ENCODE peak calls at places on chromosomes 16 and 17, in eight cellular contexts. One of them, this sample, is unnamed.

GRCh38 chr17:49581645-49581992 is 5.9 kb downstream of the NXPH3 start:
- DNase-seq in mesendoderm: no peak
- DNase-seq in A172: no peak
- DNase-seq in lung microvascular endothelial cell: no peak
- DNase-seq in SK-MEL-5: no peak
- DNase-seq in WERI-Rb-1: no peak
- DNase-seq in NCI-H774: no peak
- DNase-seq in hippocampal formation: no peak
- DNase-seq in this sample: no peak

GRCh38 chr17:15490634-15491261 is 23.3 kb upstream of the CDRT4 start:
- DNase-seq in mesendoderm: peak; percentile 99
- DNase-seq in A172: peak; percentile 95
- DNase-seq in lung microvascular endothelial cell: peak; percentile 95
- DNase-seq in SK-MEL-5: peak; percentile 92
- DNase-seq in WERI-Rb-1: peak; percentile 71
- DNase-seq in NCI-H774: no peak
- DNase-seq in hippocampal formation: peak; percentile 70
- DNase-seq in this sample: peak; percentile 94

GRCh38 chr17:69282002-69282401 is 44.9 kb downstream of the ABCA5 start:
- DNase-seq in mesendoderm: no peak
- DNase-seq in A172: no peak
- DNase-seq in lung microvascular endothelial cell: no peak
- DNase-seq in SK-MEL-5: no peak
- DNase-seq in WERI-Rb-1: no peak
- DNase-seq in NCI-H774: no peak
- DNase-seq in hippocampal formation: no peak
- DNase-seq in this sample: no peak

GRCh38 chr17:3973498-3974137 is 9.4 kb upstream of the ATP2A3 start:
- DNase-seq in mesendoderm: no peak
- DNase-seq in A172: no peak
- DNase-seq in lung microvascular endothelial cell: no peak
- DNase-seq in SK-MEL-5: no peak
- DNase-seq in WERI-Rb-1: no peak
- DNase-seq in NCI-H774: no peak
- DNase-seq in hippocampal formation: no peak
- DNase-seq in this sample: no peak

GRCh38 chr16:83330251-83330650 is 477.5 kb upstream of the HSBP1 start:
- DNase-seq in mesendoderm: peak; percentile 7
- DNase-seq in A172: no peak
- DNase-seq in lung microvascular endothelial cell: no peak
- DNase-seq in SK-MEL-5: peak; percentile 10
- DNase-seq in WERI-Rb-1: no peak
- DNase-seq in NCI-H774: no peak
- DNase-seq in hippocampal formation: no peak
- DNase-seq in this sample: no peak

GRCh38 chr17:41689497-41690299 is 1.0 kb downstream of the EIF1 start:
- DNase-seq in mesendoderm: peak; percentile 82
- DNase-seq in A172: peak; percentile 58
- DNase-seq in lung microvascular endothelial cell: peak; percentile 79
- DNase-seq in SK-MEL-5: peak; percentile 80
- DNase-seq in WERI-Rb-1: peak; percentile 74
- DNase-seq in NCI-H774: peak; percentile 43
- DNase-seq in hippocampal formation: no peak
- DNase-seq in this sample: peak; percentile 69

GRCh38 chr17:33494156-33494555 is 201.1 kb upstream of the ASIC2 start:
- DNase-seq in mesendoderm: peak; percentile 46
- DNase-seq in A172: no peak
- DNase-seq in lung microvascular endothelial cell: no peak
- DNase-seq in SK-MEL-5: no peak
- DNase-seq in WERI-Rb-1: no peak
- DNase-seq in NCI-H774: no peak
- DNase-seq in hippocampal formation: no peak
- DNase-seq in this sample: peak; percentile 12

GRCh38 chr16:88746511-88746910 is 38.5 kb downstream of the PIEZO1 start:
- DNase-seq in mesendoderm: no peak
- DNase-seq in A172: no peak
- DNase-seq in lung microvascular endothelial cell: peak; percentile 34
- DNase-seq in SK-MEL-5: no peak
- DNase-seq in WERI-Rb-1: no peak
- DNase-seq in NCI-H774: no peak
- DNase-seq in hippocampal formation: no peak
- DNase-seq in this sample: no peak

GRCh38 chr17:81410852-81411251 is 15.6 kb downstream of the BAHCC1 start:
- DNase-seq in mesendoderm: no peak
- DNase-seq in A172: no peak
- DNase-seq in lung microvascular endothelial cell: no peak
- DNase-seq in SK-MEL-5: no peak
- DNase-seq in WERI-Rb-1: no peak
- DNase-seq in NCI-H774: no peak
- DNase-seq in hippocampal formation: no peak
- DNase-seq in this sample: no peak

GRCh38 chr16:79647586-79647985 is 47.0 kb upstream of the MAF start:
- DNase-seq in mesendoderm: no peak
- DNase-seq in A172: no peak
- DNase-seq in lung microvascular endothelial cell: no peak
- DNase-seq in SK-MEL-5: peak; percentile 86
- DNase-seq in WERI-Rb-1: no peak
- DNase-seq in NCI-H774: no peak
- DNase-seq in hippocampal formation: no peak
- DNase-seq in this sample: no peak

GRCh38 chr17:12898110-12898509 is 108.8 kb downstream of the ARHGAP44 start:
- DNase-seq in mesendoderm: no peak
- DNase-seq in A172: no peak
- DNase-seq in lung microvascular endothelial cell: no peak
- DNase-seq in SK-MEL-5: no peak
- DNase-seq in WERI-Rb-1: no peak
- DNase-seq in NCI-H774: no peak
- DNase-seq in hippocampal formation: no peak
- DNase-seq in this sample: peak; percentile 59

GRCh38 chr17:33647976-33648375 is 354.9 kb upstream of the ASIC2 start:
- DNase-seq in mesendoderm: peak; percentile 38
- DNase-seq in A172: no peak
- DNase-seq in lung microvascular endothelial cell: peak; percentile 7
- DNase-seq in SK-MEL-5: peak; percentile 36
- DNase-seq in WERI-Rb-1: peak; percentile 10
- DNase-seq in NCI-H774: no peak
- DNase-seq in hippocampal formation: no peak
- DNase-seq in this sample: peak; percentile 22

GRCh38 chr17:81037026-81037782 is 2.3 kb downstream of the BAIAP2 start:
- DNase-seq in mesendoderm: no peak
- DNase-seq in A172: no peak
- DNase-seq in lung microvascular endothelial cell: no peak
- DNase-seq in SK-MEL-5: no peak
- DNase-seq in WERI-Rb-1: no peak
- DNase-seq in NCI-H774: no peak
- DNase-seq in hippocampal formation: no peak
- DNase-seq in this sample: peak; percentile 89

GRCh38 chr17:51142597-51142996 is 10.8 kb upstream of the NME1 start:
- DNase-seq in mesendoderm: no peak
- DNase-seq in A172: no peak
- DNase-seq in lung microvascular endothelial cell: no peak
- DNase-seq in SK-MEL-5: no peak
- DNase-seq in WERI-Rb-1: no peak
- DNase-seq in NCI-H774: no peak
- DNase-seq in hippocampal formation: no peak
- DNase-seq in this sample: no peak

GRCh38 chr17:65557349-65558310 is 3.8 kb downstream of the AXIN2 start:
- DNase-seq in mesendoderm: no peak
- DNase-seq in A172: peak; percentile 59
- DNase-seq in lung microvascular endothelial cell: peak; percentile 29
- DNase-seq in SK-MEL-5: no peak
- DNase-seq in WERI-Rb-1: no peak
- DNase-seq in NCI-H774: no peak
- DNase-seq in hippocampal formation: no peak
- DNase-seq in this sample: no peak

GRCh38 chr17:378068-378467 is 25.5 kb upstream of the RPH3AL start:
- DNase-seq in mesendoderm: peak; percentile 23
- DNase-seq in A172: no peak
- DNase-seq in lung microvascular endothelial cell: no peak
- DNase-seq in SK-MEL-5: peak; percentile 29
- DNase-seq in WERI-Rb-1: no peak
- DNase-seq in NCI-H774: peak; percentile 8
- DNase-seq in hippocampal formation: no peak
- DNase-seq in this sample: no peak

GRCh38 chr17:32386844-32387243 is 36.9 kb downstream of the ZNF207 start:
- DNase-seq in mesendoderm: no peak
- DNase-seq in A172: peak; percentile 40
- DNase-seq in lung microvascular endothelial cell: no peak
- DNase-seq in SK-MEL-5: no peak
- DNase-seq in WERI-Rb-1: no peak
- DNase-seq in NCI-H774: no peak
- DNase-seq in hippocampal formation: no peak
- DNase-seq in this sample: no peak

GRCh38 chr16:53530046-53530445 is 27.0 kb upstream of the AKTIP start:
- DNase-seq in mesendoderm: no peak
- DNase-seq in A172: no peak
- DNase-seq in lung microvascular endothelial cell: no peak
- DNase-seq in SK-MEL-5: no peak
- DNase-seq in WERI-Rb-1: peak; percentile 65
- DNase-seq in NCI-H774: peak; percentile 31
- DNase-seq in hippocampal formation: no peak
- DNase-seq in this sample: peak; percentile 28

GRCh38 chr17:65163990-65164495 is 26.9 kb downstream of the RGS9 start:
- DNase-seq in mesendoderm: peak; percentile 59
- DNase-seq in A172: peak; percentile 81
- DNase-seq in lung microvascular endothelial cell: peak; percentile 92
- DNase-seq in SK-MEL-5: no peak
- DNase-seq in WERI-Rb-1: peak; percentile 59
- DNase-seq in NCI-H774: no peak
- DNase-seq in hippocampal formation: no peak
- DNase-seq in this sample: peak; percentile 17

GRCh38 chr16:55622930-55623561 is 32.7 kb upstream of the SLC6A2 start:
- DNase-seq in mesendoderm: peak; percentile 88
- DNase-seq in A172: peak; percentile 72
- DNase-seq in lung microvascular endothelial cell: peak; percentile 6
- DNase-seq in SK-MEL-5: peak; percentile 38
- DNase-seq in WERI-Rb-1: peak; percentile 48
- DNase-seq in NCI-H774: no peak
- DNase-seq in hippocampal formation: no peak
- DNase-seq in this sample: peak; percentile 79

GRCh38 chr17:6374761-6375312 is 60.1 kb downstream of the AIPL1 start:
- DNase-seq in mesendoderm: peak; percentile 49
- DNase-seq in A172: peak; percentile 80
- DNase-seq in lung microvascular endothelial cell: peak; percentile 17
- DNase-seq in SK-MEL-5: no peak
- DNase-seq in WERI-Rb-1: no peak
- DNase-seq in NCI-H774: no peak
- DNase-seq in hippocampal formation: no peak
- DNase-seq in this sample: peak; percentile 44

GRCh38 chr17:65170839-65171238 is 33.7 kb downstream of the RGS9 start:
- DNase-seq in mesendoderm: no peak
- DNase-seq in A172: no peak
- DNase-seq in lung microvascular endothelial cell: peak; percentile 95
- DNase-seq in SK-MEL-5: no peak
- DNase-seq in WERI-Rb-1: no peak
- DNase-seq in NCI-H774: peak; percentile 76
- DNase-seq in hippocampal formation: no peak
- DNase-seq in this sample: no peak

GRCh38 chr16:2710711-2711231 is 9.3 kb downstream of the PRSS27 start:
- DNase-seq in mesendoderm: no peak
- DNase-seq in A172: no peak
- DNase-seq in lung microvascular endothelial cell: no peak
- DNase-seq in SK-MEL-5: no peak
- DNase-seq in WERI-Rb-1: no peak
- DNase-seq in NCI-H774: no peak
- DNase-seq in hippocampal formation: no peak
- DNase-seq in this sample: no peak

GRCh38 chr16:68718596-68718995 is 18.5 kb upstream of the CDH1 start:
- DNase-seq in mesendoderm: no peak
- DNase-seq in A172: no peak
- DNase-seq in lung microvascular endothelial cell: no peak
- DNase-seq in SK-MEL-5: no peak
- DNase-seq in WERI-Rb-1: no peak
- DNase-seq in NCI-H774: no peak
- DNase-seq in hippocampal formation: no peak
- DNase-seq in this sample: no peak

GRCh38 chr17:81733507-81734404 is 21.7 kb downstream of the SLC25A10 start:
- DNase-seq in mesendoderm: peak; percentile 65
- DNase-seq in A172: peak; percentile 77
- DNase-seq in lung microvascular endothelial cell: peak; percentile 68
- DNase-seq in SK-MEL-5: peak; percentile 93
- DNase-seq in WERI-Rb-1: peak; percentile 89
- DNase-seq in NCI-H774: peak; percentile 89
- DNase-seq in hippocampal formation: peak; percentile 74
- DNase-seq in this sample: peak; percentile 87

GRCh38 chr17:2071024-2071385 is 16.1 kb downstream of the HIC1 start:
- DNase-seq in mesendoderm: no peak
- DNase-seq in A172: no peak
- DNase-seq in lung microvascular endothelial cell: no peak
- DNase-seq in SK-MEL-5: no peak
- DNase-seq in WERI-Rb-1: no peak
- DNase-seq in NCI-H774: no peak
- DNase-seq in hippocampal formation: no peak
- DNase-seq in this sample: no peak

GRCh38 chr17:74097461-74098131 is 105.9 kb upstream of the RPL38 start:
- DNase-seq in mesendoderm: no peak
- DNase-seq in A172: no peak
- DNase-seq in lung microvascular endothelial cell: no peak
- DNase-seq in SK-MEL-5: no peak
- DNase-seq in WERI-Rb-1: peak; percentile 87
- DNase-seq in NCI-H774: no peak
- DNase-seq in hippocampal formation: no peak
- DNase-seq in this sample: no peak

GRCh38 chr17:28743243-28744103 is at the start of gene TRAF4:
- DNase-seq in mesendoderm: peak; percentile 98
- DNase-seq in A172: peak; percentile 98
- DNase-seq in lung microvascular endothelial cell: peak; percentile 75
- DNase-seq in SK-MEL-5: peak; percentile 92
- DNase-seq in WERI-Rb-1: peak; percentile 81
- DNase-seq in NCI-H774: peak; percentile 83
- DNase-seq in hippocampal formation: peak; percentile 77
- DNase-seq in this sample: peak; percentile 95

GRCh38 chr17:61594294-61594825 is 3.3 kb upstream of the NACA2 start:
- DNase-seq in mesendoderm: no peak
- DNase-seq in A172: no peak
- DNase-seq in lung microvascular endothelial cell: no peak
- DNase-seq in SK-MEL-5: no peak
- DNase-seq in WERI-Rb-1: no peak
- DNase-seq in NCI-H774: no peak
- DNase-seq in hippocampal formation: no peak
- DNase-seq in this sample: no peak

GRCh38 chr17:83109793-83110645 is 30.6 kb downstream of the METRNL start:
- DNase-seq in mesendoderm: peak; percentile 62
- DNase-seq in A172: peak; percentile 100
- DNase-seq in lung microvascular endothelial cell: peak; percentile 86
- DNase-seq in SK-MEL-5: peak; percentile 63
- DNase-seq in WERI-Rb-1: no peak
- DNase-seq in NCI-H774: no peak
- DNase-seq in hippocampal formation: no peak
- DNase-seq in this sample: peak; percentile 84

GRCh38 chr17:12296120-12296727 is 275.5 kb downstream of the MAP2K4 start:
- DNase-seq in mesendoderm: peak; percentile 42
- DNase-seq in A172: no peak
- DNase-seq in lung microvascular endothelial cell: no peak
- DNase-seq in SK-MEL-5: no peak
- DNase-seq in WERI-Rb-1: no peak
- DNase-seq in NCI-H774: no peak
- DNase-seq in hippocampal formation: no peak
- DNase-seq in this sample: peak; percentile 66